ENCODE peak calls at places on chromosomes 2 and 18, in six cellular contexts. Q is posterior vena cava, X is Karpas-422, M is posterior cingulate gyrus, D is LoVo, R is AG04449. H is an unnamed sample.

GRCh38 chr18:57900906-57901305 is 97.8 kb upstream of the ATP8B1 start:
- DNase-seq in Q (no peak), X (no peak), M (no peak), D (no peak), R (no peak), H (no peak)

GRCh38 chr2:214899751-214900150 is 90.3 kb upstream of the BARD1 start:
- DNase-seq in Q (no peak), X (no peak), M (no peak), D (no peak), R (no peak), H (no peak)

GRCh38 chr2:174072857-174073256 is 107.7 kb upstream of the SP3 start:
- DNase-seq in Q (no peak), X (no peak), M (no peak), D (no peak), R (no peak), H (no peak)

GRCh38 chr2:234949762-234950434 is 1.9 kb upstream of the SH3BP4 start:
- DNase-seq in Q (no peak), X (no peak), M (no peak), D (no peak), R (peak), H (no peak)

GRCh38 chr18:9876867-9877654 is 8.7 kb upstream of the TXNDC2 start:
- DNase-seq in Q (no peak), X (no peak), M (no peak), D (peak), R (peak), H (peak)

GRCh38 chr2:160666019-160666676 is 172.5 kb upstream of the RBMS1 start:
- DNase-seq in Q (no peak), X (no peak), M (no peak), D (peak), R (peak), H (peak)

GRCh38 chr2:44932079-44932478 is 9.4 kb upstream of the SIX3 start:
- DNase-seq in Q (peak), X (no peak), M (no peak), D (no peak), R (no peak), H (peak)

GRCh38 chr2:200865736-200865995 is 1.2 kb upstream of the CLK1 start:
- DNase-seq in Q (no peak), X (no peak), M (no peak), D (no peak), R (no peak), H (no peak)